ENCODE peak calls at places on chromosome 21, in four cellular contexts. One of them, this sample, is unnamed.

GRCh38 chr21:43982489-43983078 is 29.5 kb upstream of the TRAPPC10 start:
- DNase-seq in AG08396: no peak
- DNase-seq in amygdala: no peak
- DNase-seq in A172: no peak
- DNase-seq in this sample: no peak

GRCh38 chr21:43198376-43198775 is 29.6 kb downstream of the CRYAA start:
- DNase-seq in amygdala: no peak
- DNase-seq in A172: no peak
- DNase-seq in AG08396: no peak
- DNase-seq in this sample: no peak

GRCh38 chr21:27515676-27516075 is 548.8 kb upstream of the ADAMTS5 start:
- DNase-seq in amygdala: no peak
- DNase-seq in AG08396: no peak
- DNase-seq in A172: no peak
- DNase-seq in this sample: no peak

GRCh38 chr21:26529556-26529955 is 43.5 kb downstream of the CYYR1 start:
- DNase-seq in amygdala: no peak
- DNase-seq in AG08396: no peak
- DNase-seq in A172: no peak
- DNase-seq in this sample: no peak

GRCh38 chr21:42913461-42913860 is 12.0 kb downstream of the ERVH48-1 start:
- DNase-seq in AG08396: no peak
- DNase-seq in amygdala: no peak
- DNase-seq in A172: no peak
- DNase-seq in this sample: no peak

GRCh38 chr21:45582128-45582527 is 39.9 kb upstream of the SLC19A1 start:
- DNase-seq in AG08396: no peak
- DNase-seq in amygdala: no peak
- DNase-seq in A172: no peak
- DNase-seq in this sample: no peak

GRCh38 chr21:36478207-36478701 is 1.7 kb downstream of the CLDN14 start:
- DNase-seq in A172: peak
- DNase-seq in AG08396: peak
- DNase-seq in amygdala: no peak
- DNase-seq in this sample: no peak

GRCh38 chr21:33308586-33309490 is 15.9 kb upstream of the IFNAR1 start:
- DNase-seq in AG08396: no peak
- DNase-seq in A172: no peak
- DNase-seq in amygdala: no peak
- DNase-seq in this sample: no peak

GRCh38 chr21:41328660-41329300 is 12.2 kb downstream of the FAM3B start:
- DNase-seq in AG08396: no peak
- DNase-seq in amygdala: no peak
- DNase-seq in A172: peak
- DNase-seq in this sample: no peak

GRCh38 chr21:39867198-39867650 is at the start of gene PCP4:
- DNase-seq in AG08396: peak
- DNase-seq in amygdala: peak
- DNase-seq in A172: peak
- DNase-seq in this sample: peak

GRCh38 chr21:45203983-45204382 is 83.7 kb downstream of the POFUT2 start:
- DNase-seq in AG08396: no peak
- DNase-seq in A172: no peak
- DNase-seq in amygdala: no peak
- DNase-seq in this sample: no peak

GRCh38 chr21:26769613-26770188 is 75.5 kb downstream of the ADAMTS1 start:
- DNase-seq in A172: peak
- DNase-seq in AG08396: no peak
- DNase-seq in amygdala: no peak
- DNase-seq in this sample: no peak

GRCh38 chr21:28675265-28676041 is 317.2 kb downstream of the LTN1 start:
- DNase-seq in A172: peak
- DNase-seq in amygdala: no peak
- DNase-seq in AG08396: peak
- DNase-seq in this sample: no peak

GRCh38 chr21:39105341-39105765 is 77.9 kb downstream of the PSMG1 start:
- DNase-seq in A172: no peak
- DNase-seq in amygdala: no peak
- DNase-seq in AG08396: no peak
- DNase-seq in this sample: no peak

GRCh38 chr21:44998621-44999427 is 59.0 kb downstream of the SLX9 start:
- DNase-seq in AG08396: no peak
- DNase-seq in amygdala: no peak
- DNase-seq in A172: no peak
- DNase-seq in this sample: no peak

This sample was measured in anterior cingulate cortex.